ENCODE peak calls at places on chromosomes 1 and 21, in four cellular contexts. T is mesendoderm, Y is IMR-90, W is H1. R is an unnamed sample.

GRCh38 chr1:189851806-189852367 is 625.8 kb downstream of the BRINP3 start:
- DNase-seq in T (no peak), Y (no peak), W (no peak), R (no peak)

GRCh38 chr1:218164111-218164929 is 120.8 kb upstream of the RRP15 start:
- DNase-seq in T (peak; percentile 73), Y (peak; percentile 12), W (peak; percentile 89), R (peak; percentile 80)

GRCh38 chr1:244439391-244440032 is 12.2 kb downstream of the ADSS2 start:
- DNase-seq in T (peak; percentile 82), Y (no peak), W (no peak), R (peak; percentile 60)

GRCh38 chr21:17786219-17787181 is 32.7 kb downstream of the C21orf91 start:
- DNase-seq in T (no peak), Y (no peak), W (no peak), R (no peak)

GRCh38 chr1:218673170-218673569 is 328.0 kb downstream of the TGFB2 start:
- DNase-seq in T (no peak), Y (no peak), W (no peak), R (no peak)

GRCh38 chr1:109083923-109084322 is 6.6 kb upstream of the TMEM167B start:
- DNase-seq in T (no peak), Y (no peak), W (no peak), R (no peak)

GRCh38 chr1:228349701-228350171 is 56.9 kb downstream of the TRIM11 start:
- DNase-seq in T (no peak), Y (no peak), W (no peak), R (no peak)

GRCh38 chr1:151539321-151540020 is 638 bp upstream of the TUFT1 start:
- DNase-seq in T (peak; percentile 89), Y (peak; percentile 96), W (no peak), R (peak; percentile 87)

GRCh38 chr1:203643213-203644045 is 16.8 kb downstream of the ATP2B4 start:
- DNase-seq in T (no peak), Y (peak; percentile 82), W (no peak), R (no peak)

GRCh38 chr1:160829766-160830165 is 32.9 kb downstream of the CD244 start:
- DNase-seq in T (no peak), Y (no peak), W (no peak), R (no peak)

GRCh38 chr1:161119017-161119378 is 1.1 kb downstream of the NIT1 start:
- DNase-seq in T (peak; percentile 71), Y (no peak), W (peak; percentile 47), R (peak; percentile 48)

GRCh38 chr1:246428542-246429308 is 78.4 kb downstream of the SMYD3 start:
- DNase-seq in T (peak; percentile 42), Y (peak; percentile 93), W (no peak), R (peak; percentile 43)

GRCh38 chr1:224882264-224882663 is 47.2 kb upstream of the DNAH14 start:
- DNase-seq in T (no peak), Y (no peak), W (no peak), R (no peak)

GRCh38 chr1:151980287-151981177 is 13.1 kb downstream of the S100A10 start:
- DNase-seq in T (no peak), Y (peak; percentile 37), W (no peak), R (no peak)

GRCh38 chr1:8374812-8375211 is 56.9 kb downstream of the SLC45A1 start:
- DNase-seq in T (peak; percentile 82), Y (peak; percentile 56), W (no peak), R (peak; percentile 62)

GRCh38 chr1:204728045-204728444 is 42.5 kb upstream of the LRRN2 start:
- DNase-seq in T (no peak), Y (no peak), W (no peak), R (no peak)

GRCh38 chr1:161381707-161382106 is 14.0 kb upstream of the CFAP126 start:
- DNase-seq in T (no peak), Y (peak; percentile 6), W (no peak), R (no peak)

GRCh38 chr1:17965515-17966100 is 142.0 kb upstream of the IGSF21 start:
- DNase-seq in T (no peak), Y (no peak), W (no peak), R (no peak)

GRCh38 chr1:241411776-241412338 is 54.9 kb upstream of the RGS7 start:
- DNase-seq in T (no peak), Y (no peak), W (no peak), R (no peak)

GRCh38 chr1:26838474-26839338 is 12.2 kb downstream of the ZDHHC18 start:
- DNase-seq in T (no peak), Y (no peak), W (no peak), R (no peak)

GRCh38 chr21:32099812-32100416 is 178.9 kb downstream of the MIS18A start:
- DNase-seq in T (peak; percentile 62), Y (peak; percentile 24), W (peak; percentile 47), R (peak; percentile 39)

GRCh38 chr1:179745743-179746142 is 2.7 kb downstream of the FAM163A start:
- DNase-seq in T (no peak), Y (no peak), W (no peak), R (no peak)

GRCh38 chr1:109639063-109639840 is 16.6 kb upstream of the GSTM4 start:
- DNase-seq in T (no peak), Y (no peak), W (peak; percentile 38), R (peak; percentile 14)

GRCh38 chr1:206834711-206835110 is 30.7 kb upstream of the IL20 start:
- DNase-seq in T (peak; percentile 40), Y (no peak), W (peak; percentile 26), R (no peak)

GRCh38 chr21:42533963-42534355 is 20.3 kb downstream of the SLC37A1 start:
- DNase-seq in T (no peak), Y (no peak), W (no peak), R (peak; percentile 9)

GRCh38 chr1:62321438-62321837 is 2.2 kb upstream of the KANK4 start:
- DNase-seq in T (peak; percentile 88), Y (peak; percentile 42), W (no peak), R (no peak)

GRCh38 chr1:202659541-202659940 is 50.7 kb downstream of the SYT2 start:
- DNase-seq in T (no peak), Y (no peak), W (no peak), R (no peak)

GRCh38 chr21:33022489-33022827 is 3.3 kb upstream of the OLIG2 start:
- DNase-seq in T (no peak), Y (no peak), W (no peak), R (no peak)

GRCh38 chr1:28740118-28740517 is 3.4 kb downstream of the YTHDF2 start:
- DNase-seq in T (no peak), Y (no peak), W (no peak), R (no peak)

GRCh38 chr1:28737245-28738137 is 751 bp downstream of the YTHDF2 start:
- DNase-seq in T (peak; percentile 89), Y (peak; percentile 43), W (peak; percentile 70), R (peak; percentile 76)

GRCh38 chr1:28735961-28736449 is 735 bp upstream of the YTHDF2 start:
- DNase-seq in T (no peak), Y (no peak), W (no peak), R (no peak)

DNA sequence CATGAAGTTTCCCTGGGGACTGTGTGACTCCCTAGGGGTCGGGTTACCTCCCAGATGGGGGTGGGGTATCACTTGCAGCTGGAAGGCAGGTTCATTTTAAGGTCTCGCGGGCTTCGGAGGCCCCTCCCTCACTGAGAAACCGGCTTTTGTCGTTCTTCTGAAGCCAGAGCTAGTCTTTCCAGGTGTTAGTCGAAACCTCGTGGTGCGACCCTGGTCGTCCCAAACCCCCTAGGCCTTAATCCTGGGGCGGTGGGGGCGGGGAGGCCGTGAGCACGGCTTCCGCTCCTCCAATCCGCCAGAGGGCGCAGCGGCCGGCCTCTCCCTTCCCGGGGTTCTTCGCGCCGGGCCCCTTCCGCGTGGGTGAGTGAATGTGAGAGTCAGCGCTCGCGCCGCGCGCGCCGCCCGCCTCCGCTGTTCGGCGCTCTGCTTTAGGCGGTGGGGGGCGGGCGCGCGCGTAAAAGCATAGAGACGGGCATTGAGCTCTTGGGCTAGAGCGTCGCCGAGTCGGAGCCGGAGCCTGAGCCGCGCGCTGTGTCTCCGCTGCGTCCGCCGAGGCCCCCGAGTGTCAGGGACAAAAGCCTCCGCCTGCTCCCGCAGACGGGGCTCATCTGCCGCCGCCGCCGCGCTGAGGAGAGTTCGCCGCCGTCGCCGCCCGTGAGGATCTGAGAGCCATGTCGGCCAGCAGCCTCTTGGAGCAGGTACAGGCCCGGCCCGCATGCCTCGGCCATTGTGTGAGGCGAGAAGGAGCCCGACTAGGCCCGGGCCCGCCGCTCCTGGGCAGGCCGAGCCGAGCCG is at the start of gene YTHDF2:
- DNase-seq in T (peak; percentile 99), Y (peak; percentile 96), W (peak; percentile 97), R (peak; percentile 98)
- H4K8ac ChIP-seq in T (peak within 1 kb of the TSS; percentile 17), Y (peak within 1 kb of the TSS; percentile 99), W (peak within 1 kb of the TSS; percentile 99), R (no peak within 1 kb of the TSS)

DNA sequence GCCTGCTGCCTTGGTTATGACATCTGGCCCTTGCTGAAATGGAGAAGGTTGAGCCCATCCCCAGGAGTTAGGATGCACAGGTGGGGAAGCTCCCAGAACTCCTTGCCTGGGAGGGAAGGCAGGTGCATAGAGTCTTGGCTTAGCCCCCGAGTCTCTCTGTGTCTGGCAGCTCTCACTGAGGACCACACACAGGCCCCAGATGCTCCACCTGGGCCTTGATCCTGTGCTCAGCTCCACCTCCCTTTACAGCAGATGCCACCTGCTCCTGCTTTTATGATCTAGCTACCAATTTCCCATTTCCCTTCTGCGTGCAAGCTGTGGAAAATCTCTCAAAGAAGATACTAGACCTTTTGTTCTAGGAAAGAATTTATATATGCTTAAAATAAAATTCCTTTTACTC is 28.8 kb upstream of the KCNJ6 start:
- DNase-seq in T (no peak), Y (no peak), W (no peak), R (no peak)
- H4K5ac ChIP-seq in T (no peak overlapping the region), Y (no peak overlapping the region), W (no peak overlapping the region), R (no peak overlapping the region)

DNA sequence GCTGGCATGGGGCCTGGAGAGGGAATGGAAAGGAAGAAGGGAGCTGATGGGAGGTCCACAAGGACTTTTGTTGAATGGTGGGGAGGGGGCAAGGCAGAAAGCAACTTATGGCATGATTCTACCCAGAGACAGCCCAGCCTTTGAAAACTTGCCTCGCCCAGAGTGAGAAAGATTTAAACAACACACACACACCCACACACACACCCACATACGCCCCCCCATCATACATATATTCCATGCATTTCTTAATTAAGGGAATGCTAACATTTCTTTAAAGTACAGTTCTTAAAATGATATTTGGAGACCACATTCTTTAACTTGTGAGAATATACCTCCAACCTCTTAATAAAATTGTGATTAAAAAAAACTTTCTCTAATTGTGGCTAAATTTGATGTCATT is 115.4 kb upstream of the F3 start:
- DNase-seq in T (no peak), Y (no peak), W (no peak), R (no peak)
- H4K8ac ChIP-seq in T (no peak overlapping the region), Y (peak overlapping the region; percentile 41), W (no peak overlapping the region), R (no peak overlapping the region)

DNA sequence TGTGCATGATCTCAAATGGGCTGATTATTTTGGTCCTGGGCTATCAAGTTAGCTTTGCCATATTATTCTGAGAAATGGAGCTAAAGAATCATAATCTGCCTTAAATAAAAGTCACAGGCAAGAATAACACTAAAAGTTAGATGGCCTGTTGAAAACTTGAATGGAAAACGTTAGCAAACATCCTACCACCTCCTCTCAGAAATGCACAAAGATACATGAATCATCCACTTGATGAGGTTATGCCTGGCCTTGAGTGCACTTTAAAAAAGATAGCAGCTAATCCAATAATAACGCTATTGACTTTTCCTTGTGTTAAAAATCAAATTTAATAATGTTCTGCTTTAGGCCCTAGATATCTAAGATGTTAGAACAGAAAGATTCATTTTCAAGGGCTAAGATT is 108.0 kb downstream of the KCNJ6 start:
- DNase-seq in T (no peak), Y (no peak), W (no peak), R (no peak)
- H4K5ac ChIP-seq in T (no peak overlapping the region), Y (no peak overlapping the region), W (no peak overlapping the region), R (no peak overlapping the region)